ENCODE peak calls at places on chromosomes 16 and 17, in seven cellular contexts. One of them, this sample, is unnamed.

GRCh38 chr16:59478806-59479205 is 744.7 kb upstream of the GOT2 start:
- DNase-seq in WTC11: no peak
- DNase-seq in psoas muscle: no peak
- DNase-seq in left lung: no peak
- DNase-seq in BE2C: no peak
- DNase-seq in cardiac muscle cell: no peak
- DNase-seq in GM13976: no peak
- DNase-seq in this sample: no peak

GRCh38 chr17:78268960-78269892 is 37.8 kb downstream of the TMEM235 start:
- DNase-seq in WTC11: no peak
- DNase-seq in psoas muscle: no peak
- DNase-seq in left lung: no peak
- DNase-seq in BE2C: no peak
- DNase-seq in cardiac muscle cell: peak; percentile 59
- DNase-seq in GM13976: no peak
- DNase-seq in this sample: no peak

GRCh38 chr17:64653325-64653984 is 8.7 kb downstream of the SMURF2 start:
- DNase-seq in WTC11: no peak
- DNase-seq in psoas muscle: no peak
- DNase-seq in left lung: no peak
- DNase-seq in BE2C: no peak
- DNase-seq in cardiac muscle cell: no peak
- DNase-seq in GM13976: no peak
- DNase-seq in this sample: no peak

GRCh38 chr16:72500545-72500944 is 328.6 kb upstream of the PMFBP1 start:
- DNase-seq in WTC11: no peak
- DNase-seq in psoas muscle: no peak
- DNase-seq in left lung: no peak
- DNase-seq in BE2C: no peak
- DNase-seq in cardiac muscle cell: no peak
- DNase-seq in GM13976: no peak
- DNase-seq in this sample: no peak

GRCh38 chr17:27756467-27757371 is 43.6 kb downstream of the NOS2 start:
- DNase-seq in WTC11: peak; percentile 80
- DNase-seq in psoas muscle: peak; percentile 60
- DNase-seq in left lung: no peak
- DNase-seq in BE2C: peak; percentile 49
- DNase-seq in cardiac muscle cell: peak; percentile 62
- DNase-seq in GM13976: peak; percentile 50
- DNase-seq in this sample: no peak

GRCh38 chr16:200388-200787 is 20.1 kb downstream of the HBQ1 start:
- DNase-seq in WTC11: no peak
- DNase-seq in psoas muscle: no peak
- DNase-seq in left lung: no peak
- DNase-seq in BE2C: no peak
- DNase-seq in cardiac muscle cell: no peak
- DNase-seq in GM13976: no peak
- DNase-seq in this sample: no peak

GRCh38 chr16:87407511-87408112 is 15.5 kb downstream of the MAP1LC3B start:
- DNase-seq in WTC11: no peak
- DNase-seq in psoas muscle: no peak
- DNase-seq in left lung: peak; percentile 85
- DNase-seq in BE2C: peak; percentile 40
- DNase-seq in cardiac muscle cell: no peak
- DNase-seq in GM13976: no peak
- DNase-seq in this sample: no peak

GRCh38 chr17:35046740-35047283 is 16.7 kb downstream of the RFFL start:
- DNase-seq in WTC11: no peak
- DNase-seq in psoas muscle: no peak
- DNase-seq in left lung: no peak
- DNase-seq in BE2C: peak; percentile 24
- DNase-seq in cardiac muscle cell: no peak
- DNase-seq in GM13976: peak; percentile 81
- DNase-seq in this sample: peak; percentile 72

GRCh38 chr17:79033741-79034501 is 10.0 kb downstream of the C1QTNF1 start:
- DNase-seq in WTC11: no peak
- DNase-seq in psoas muscle: peak; percentile 77
- DNase-seq in left lung: peak; percentile 71
- DNase-seq in BE2C: peak; percentile 57
- DNase-seq in cardiac muscle cell: no peak
- DNase-seq in GM13976: no peak
- DNase-seq in this sample: no peak

GRCh38 chr17:74200112-74200511 is 3.4 kb upstream of the RPL38 start:
- DNase-seq in WTC11: no peak
- DNase-seq in psoas muscle: no peak
- DNase-seq in left lung: no peak
- DNase-seq in BE2C: no peak
- DNase-seq in cardiac muscle cell: no peak
- DNase-seq in GM13976: no peak
- DNase-seq in this sample: no peak

GRCh38 chr16:68526143-68526781 is 12.8 kb upstream of the ZFP90 start:
- DNase-seq in WTC11: no peak
- DNase-seq in psoas muscle: no peak
- DNase-seq in left lung: no peak
- DNase-seq in BE2C: no peak
- DNase-seq in cardiac muscle cell: no peak
- DNase-seq in GM13976: no peak
- DNase-seq in this sample: no peak

GRCh38 chr17:57604771-57605733 is 140.0 kb downstream of the CCDC182 start:
- DNase-seq in WTC11: no peak
- DNase-seq in psoas muscle: peak; percentile 67
- DNase-seq in left lung: no peak
- DNase-seq in BE2C: peak; percentile 97
- DNase-seq in cardiac muscle cell: peak; percentile 74
- DNase-seq in GM13976: peak; percentile 71
- DNase-seq in this sample: peak; percentile 56

GRCh38 chr17:43667506-43668438 is 6.0 kb upstream of the MEOX1 start:
- DNase-seq in WTC11: no peak
- DNase-seq in psoas muscle: no peak
- DNase-seq in left lung: no peak
- DNase-seq in BE2C: no peak
- DNase-seq in cardiac muscle cell: no peak
- DNase-seq in GM13976: no peak
- DNase-seq in this sample: no peak

DNA sequence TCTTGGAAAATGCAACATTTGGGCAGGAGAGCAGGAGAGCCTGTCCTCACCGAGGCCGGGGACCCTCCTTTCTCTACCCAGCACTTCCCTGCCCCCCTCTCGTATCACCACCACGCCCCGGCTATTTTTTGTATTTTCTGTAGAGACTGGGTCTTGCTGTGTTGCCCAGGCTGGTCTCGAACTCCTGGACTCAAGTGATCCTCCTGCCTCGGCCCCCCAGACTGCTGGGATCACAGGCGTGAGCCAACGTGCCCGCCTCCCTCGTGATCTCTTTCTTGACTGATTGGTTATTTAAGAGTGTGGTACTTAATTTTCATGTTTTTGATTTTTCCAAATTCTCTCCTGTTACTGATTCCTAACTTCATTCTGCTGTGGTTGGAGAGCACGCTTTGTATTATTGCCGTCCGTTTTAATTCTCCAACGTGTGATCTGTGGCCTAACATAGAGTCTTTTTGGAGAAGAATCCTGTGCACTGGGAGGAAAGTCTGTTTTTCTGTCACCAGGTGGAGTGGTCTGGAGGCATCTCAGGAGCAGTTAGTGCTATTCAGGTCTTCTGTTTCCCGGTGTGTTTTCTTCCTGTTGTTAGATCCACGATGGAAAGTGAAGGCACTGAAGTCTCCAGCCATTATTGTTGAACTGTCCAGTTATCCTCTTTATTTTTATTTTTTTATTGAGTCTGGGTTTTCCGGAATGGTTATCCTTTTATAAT is 40.4 kb downstream of the ZNF778 start:
- DNase-seq in WTC11: no peak
- DNase-seq in psoas muscle: no peak
- DNase-seq in left lung: no peak
- DNase-seq in BE2C: no peak
- DNase-seq in cardiac muscle cell: no peak
- DNase-seq in GM13976: peak; percentile 34
- DNase-seq in this sample: peak; percentile 39
- TF ChIP-seq CTCF in WTC11: no peak
- TF ChIP-seq CTCF in psoas muscle: no peak
- TF ChIP-seq CTCF in left lung: no peak
- TF ChIP-seq CTCF in BE2C: peak; percentile 22
- TF ChIP-seq CTCF in cardiac muscle cell: no peak
- TF ChIP-seq CTCF in GM13976: no peak
- TF ChIP-seq CTCF in this sample: no peak

GRCh38 chr17:10699861-10700260 is 2.5 kb downstream of the ADPRM start:
- DNase-seq in WTC11: no peak
- DNase-seq in psoas muscle: no peak
- DNase-seq in left lung: no peak
- DNase-seq in BE2C: no peak
- DNase-seq in cardiac muscle cell: no peak
- DNase-seq in GM13976: no peak
- DNase-seq in this sample: peak; percentile 12

GRCh38 chr17:10702574-10702973 is 5.2 kb downstream of the ADPRM start:
- DNase-seq in WTC11: no peak
- DNase-seq in psoas muscle: no peak
- DNase-seq in left lung: no peak
- DNase-seq in BE2C: no peak
- DNase-seq in cardiac muscle cell: no peak
- DNase-seq in GM13976: no peak
- DNase-seq in this sample: no peak

GRCh38 chr17:10698116-10698818 is 873 bp downstream of the ADPRM start:
- DNase-seq in WTC11: no peak
- DNase-seq in psoas muscle: no peak
- DNase-seq in left lung: no peak
- DNase-seq in BE2C: peak; percentile 16
- DNase-seq in cardiac muscle cell: no peak
- DNase-seq in GM13976: no peak
- DNase-seq in this sample: peak; percentile 26

DNA sequence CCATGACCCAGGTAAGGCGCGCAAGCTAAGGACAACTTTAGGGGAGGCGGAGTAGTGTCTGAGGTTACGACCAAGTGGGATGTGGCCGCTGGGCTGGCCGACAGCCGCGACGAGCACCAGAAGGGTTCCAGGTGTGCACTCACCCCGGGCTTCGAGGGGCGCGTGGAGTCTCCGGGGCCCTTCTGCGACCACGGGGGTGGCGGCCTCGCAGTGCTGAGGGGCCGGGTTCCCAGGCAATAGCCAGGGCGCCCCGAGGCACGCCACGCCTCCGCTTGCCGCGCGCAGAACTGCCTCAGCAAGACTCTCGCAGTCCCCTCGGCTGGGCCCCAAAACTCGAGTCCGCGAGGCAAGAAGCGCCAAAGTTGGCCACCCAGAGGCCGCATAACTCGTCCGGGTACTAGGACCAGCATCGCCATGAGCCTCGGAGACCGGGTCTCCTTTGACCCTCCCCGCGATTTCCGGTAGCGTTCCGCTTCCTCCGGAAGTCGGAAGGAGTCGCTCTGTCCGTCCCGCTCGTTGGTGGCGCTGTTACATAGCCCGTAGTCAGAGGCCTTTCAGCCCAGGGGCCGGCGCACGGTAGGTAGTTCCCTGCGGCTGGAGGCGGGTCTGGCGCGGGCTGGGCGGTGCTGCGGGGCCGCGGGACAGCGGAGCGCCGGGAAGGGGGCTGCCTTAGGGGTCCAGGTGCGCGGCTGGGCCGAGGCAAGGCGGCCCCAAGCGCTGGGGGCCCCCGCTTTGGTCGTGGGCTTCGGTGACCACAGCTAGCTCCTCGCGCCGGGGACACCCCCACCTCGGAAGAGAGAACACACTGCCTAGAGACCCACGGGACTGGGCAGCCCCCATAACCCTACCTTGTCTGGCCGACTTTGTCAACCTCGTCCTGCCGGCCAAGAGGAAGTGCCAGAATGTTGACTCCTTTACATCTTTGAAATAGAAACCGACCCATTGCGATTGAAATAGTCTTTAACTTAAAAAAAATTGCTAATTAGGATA is at the start of the genes ADPRM and SCO1:
- DNase-seq in WTC11: peak; percentile 94
- DNase-seq in psoas muscle: peak; percentile 97
- DNase-seq in left lung: peak; percentile 98
- DNase-seq in BE2C: peak; percentile 89
- DNase-seq in cardiac muscle cell: peak; percentile 97
- DNase-seq in GM13976: peak; percentile 94
- DNase-seq in this sample: peak; percentile 95
- TF ChIP-seq CTCF in WTC11: no peak
- TF ChIP-seq CTCF in psoas muscle: peak; percentile 44
- TF ChIP-seq CTCF in left lung: peak; percentile 27
- TF ChIP-seq CTCF in BE2C: peak; percentile 33
- TF ChIP-seq CTCF in cardiac muscle cell: peak; percentile 56
- TF ChIP-seq CTCF in GM13976: peak; percentile 29
- TF ChIP-seq CTCF in this sample: peak; percentile 8

DNA sequence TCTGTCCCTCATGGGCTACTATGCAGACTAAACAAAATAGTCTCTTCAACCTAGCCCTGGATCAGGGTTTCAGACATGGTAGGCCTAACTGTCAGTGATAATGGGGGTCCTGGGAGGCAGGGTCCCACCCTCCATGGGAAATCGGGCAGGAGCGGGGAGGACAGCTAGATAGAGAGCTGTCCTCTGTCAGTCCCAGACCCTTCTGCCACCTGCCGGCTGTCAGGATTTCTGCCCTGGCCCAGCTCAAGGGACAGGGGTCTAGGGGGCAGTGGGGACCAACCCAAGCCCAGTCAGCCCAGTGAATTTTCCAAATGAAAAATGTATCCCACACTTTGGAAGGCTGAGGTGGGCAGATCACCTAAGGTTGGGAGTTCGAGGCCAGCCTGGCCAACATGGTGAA is 5.3 kb downstream of the CA7 start:
- DNase-seq in WTC11: peak; percentile 32
- DNase-seq in psoas muscle: no peak
- DNase-seq in left lung: no peak
- DNase-seq in BE2C: no peak
- DNase-seq in cardiac muscle cell: no peak
- DNase-seq in GM13976: no peak
- DNase-seq in this sample: no peak
- TF ChIP-seq CTCF in WTC11: no peak
- TF ChIP-seq CTCF in psoas muscle: no peak
- TF ChIP-seq CTCF in left lung: no peak
- TF ChIP-seq CTCF in BE2C: no peak
- TF ChIP-seq CTCF in cardiac muscle cell: no peak
- TF ChIP-seq CTCF in GM13976: no peak
- TF ChIP-seq CTCF in this sample: no peak

DNA sequence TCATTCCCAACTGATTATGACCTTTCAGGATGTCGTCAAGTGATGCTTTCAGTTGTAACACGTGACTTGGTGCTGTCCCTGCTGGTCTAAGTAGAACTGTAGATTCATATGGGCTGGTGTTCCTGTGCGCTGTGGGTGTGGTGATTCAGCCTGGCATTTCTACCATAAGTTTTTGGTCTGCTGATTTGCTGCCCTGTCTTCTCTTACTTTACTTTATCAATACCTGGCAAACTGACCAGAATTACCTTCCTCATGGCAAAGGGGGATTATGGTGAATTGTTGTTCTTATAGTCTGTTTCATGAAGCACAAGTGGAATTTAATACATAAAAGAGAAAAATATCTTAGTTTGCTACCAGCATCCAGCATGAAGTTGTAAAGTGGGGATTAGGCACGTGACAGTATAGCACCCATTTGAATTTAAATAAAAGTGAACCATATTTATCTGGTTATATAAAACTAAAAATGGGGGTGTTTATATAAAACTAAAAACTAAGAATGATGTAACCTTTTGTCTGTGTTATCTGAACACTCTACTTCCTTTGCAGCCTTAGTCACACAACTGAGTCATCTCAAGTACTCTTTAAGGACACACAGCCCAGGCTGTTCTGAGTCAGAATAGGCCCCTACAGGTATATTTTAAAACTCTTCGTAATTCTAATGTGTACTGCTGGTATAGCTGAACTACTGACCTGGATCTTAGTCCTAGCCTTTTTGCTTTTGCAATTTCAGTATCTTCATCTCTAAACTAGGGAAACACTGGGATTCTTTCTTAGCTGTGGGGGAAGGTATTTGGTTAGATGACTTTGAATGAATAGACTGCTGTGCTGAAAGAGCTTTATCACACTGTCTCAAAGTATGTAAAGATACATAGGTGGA is 28.3 kb downstream of the TTC19 start:
- DNase-seq in WTC11: no peak
- DNase-seq in psoas muscle: no peak
- DNase-seq in left lung: no peak
- DNase-seq in BE2C: no peak
- DNase-seq in cardiac muscle cell: no peak
- DNase-seq in GM13976: peak; percentile 50
- DNase-seq in this sample: peak; percentile 44
- TF ChIP-seq CTCF in WTC11: no peak
- TF ChIP-seq CTCF in psoas muscle: no peak
- TF ChIP-seq CTCF in left lung: no peak
- TF ChIP-seq CTCF in BE2C: no peak
- TF ChIP-seq CTCF in cardiac muscle cell: no peak
- TF ChIP-seq CTCF in GM13976: no peak
- TF ChIP-seq CTCF in this sample: no peak

This sample was measured in GM20000.